ENCODE peak calls at places on chromosomes 7 and 10, in nine cellular contexts. One of them, this sample, is unnamed.

GRCh38 chr7:42170724-42171123 is 66.3 kb downstream of the GLI3 start:
- DNase-seq in heart right ventricle: no peak
- DNase-seq in lower leg skin: no peak
- DNase-seq in right lobe of liver: no peak
- DNase-seq in colonic mucosa: no peak
- DNase-seq in ovary: no peak
- DNase-seq in CD4-positive, CD25-positive, alpha-beta regulatory T cell: no peak
- DNase-seq in MM.1S: no peak
- DNase-seq in Jurkat, Clone E6-1: no peak
- DNase-seq in this sample: no peak

GRCh38 chr7:41711283-41712064 is 8.6 kb upstream of the INHBA start:
- DNase-seq in ovary: no peak
- DNase-seq in lower leg skin: no peak
- DNase-seq in MM.1S: peak
- DNase-seq in heart right ventricle: no peak
- DNase-seq in right lobe of liver: no peak
- DNase-seq in CD4-positive, CD25-positive, alpha-beta regulatory T cell: no peak
- DNase-seq in colonic mucosa: peak
- DNase-seq in Jurkat, Clone E6-1: peak
- DNase-seq in this sample: peak

GRCh38 chr10:29689001-29689400 is 54.2 kb upstream of the SVIL start:
- DNase-seq in CD4-positive, CD25-positive, alpha-beta regulatory T cell: no peak
- DNase-seq in ovary: no peak
- DNase-seq in Jurkat, Clone E6-1: no peak
- DNase-seq in right lobe of liver: no peak
- DNase-seq in lower leg skin: no peak
- DNase-seq in colonic mucosa: no peak
- DNase-seq in heart right ventricle: no peak
- DNase-seq in MM.1S: no peak
- DNase-seq in this sample: no peak

GRCh38 chr10:15658099-15658702 is 61.5 kb downstream of the ITGA8 start:
- DNase-seq in colonic mucosa: no peak
- DNase-seq in heart right ventricle: no peak
- DNase-seq in right lobe of liver: no peak
- DNase-seq in Jurkat, Clone E6-1: no peak
- DNase-seq in MM.1S: no peak
- DNase-seq in ovary: no peak
- DNase-seq in lower leg skin: no peak
- DNase-seq in CD4-positive, CD25-positive, alpha-beta regulatory T cell: no peak
- DNase-seq in this sample: no peak

GRCh38 chr7:96989241-96989858 is 16.0 kb upstream of the DLX6 start:
- DNase-seq in CD4-positive, CD25-positive, alpha-beta regulatory T cell: no peak
- DNase-seq in ovary: no peak
- DNase-seq in colonic mucosa: no peak
- DNase-seq in MM.1S: no peak
- DNase-seq in Jurkat, Clone E6-1: no peak
- DNase-seq in lower leg skin: no peak
- DNase-seq in right lobe of liver: no peak
- DNase-seq in heart right ventricle: no peak
- DNase-seq in this sample: no peak

GRCh38 chr7:39741942-39742623 is 118.7 kb downstream of the RALA start:
- DNase-seq in ovary: no peak
- DNase-seq in lower leg skin: peak
- DNase-seq in Jurkat, Clone E6-1: peak
- DNase-seq in MM.1S: peak
- DNase-seq in CD4-positive, CD25-positive, alpha-beta regulatory T cell: peak
- DNase-seq in right lobe of liver: no peak
- DNase-seq in heart right ventricle: no peak
- DNase-seq in colonic mucosa: peak
- DNase-seq in this sample: peak

GRCh38 chr7:114243019-114243507 is 171.6 kb upstream of the FOXP2 start:
- DNase-seq in lower leg skin: no peak
- DNase-seq in right lobe of liver: no peak
- DNase-seq in heart right ventricle: no peak
- DNase-seq in Jurkat, Clone E6-1: no peak
- DNase-seq in colonic mucosa: no peak
- DNase-seq in ovary: no peak
- DNase-seq in MM.1S: no peak
- DNase-seq in CD4-positive, CD25-positive, alpha-beta regulatory T cell: no peak
- DNase-seq in this sample: no peak

GRCh38 chr10:102869290-102870198 is at the start of gene AS3MT:
- DNase-seq in ovary: peak
- DNase-seq in MM.1S: no peak
- DNase-seq in right lobe of liver: peak
- DNase-seq in Jurkat, Clone E6-1: no peak
- DNase-seq in colonic mucosa: peak
- DNase-seq in heart right ventricle: peak
- DNase-seq in lower leg skin: no peak
- DNase-seq in CD4-positive, CD25-positive, alpha-beta regulatory T cell: no peak
- DNase-seq in this sample: no peak

GRCh38 chr7:31145339-31145738 is 93.2 kb downstream of the ADCYAP1R1 start:
- DNase-seq in Jurkat, Clone E6-1: no peak
- DNase-seq in colonic mucosa: no peak
- DNase-seq in right lobe of liver: no peak
- DNase-seq in ovary: no peak
- DNase-seq in lower leg skin: no peak
- DNase-seq in MM.1S: no peak
- DNase-seq in CD4-positive, CD25-positive, alpha-beta regulatory T cell: no peak
- DNase-seq in heart right ventricle: no peak
- DNase-seq in this sample: peak

GRCh38 chr7:130275826-130276291 is 9.2 kb downstream of the CPA2 start:
- DNase-seq in CD4-positive, CD25-positive, alpha-beta regulatory T cell: no peak
- DNase-seq in right lobe of liver: no peak
- DNase-seq in ovary: no peak
- DNase-seq in lower leg skin: no peak
- DNase-seq in colonic mucosa: no peak
- DNase-seq in MM.1S: no peak
- DNase-seq in Jurkat, Clone E6-1: no peak
- DNase-seq in heart right ventricle: no peak
- DNase-seq in this sample: no peak

GRCh38 chr10:33553951-33554571 is 219.6 kb upstream of the NRP1 start:
- DNase-seq in colonic mucosa: no peak
- DNase-seq in heart right ventricle: no peak
- DNase-seq in CD4-positive, CD25-positive, alpha-beta regulatory T cell: no peak
- DNase-seq in Jurkat, Clone E6-1: no peak
- DNase-seq in ovary: no peak
- DNase-seq in lower leg skin: no peak
- DNase-seq in right lobe of liver: no peak
- DNase-seq in MM.1S: no peak
- DNase-seq in this sample: no peak

GRCh38 chr7:87506243-87507180 is 31.0 kb upstream of the ABCB4 start:
- DNase-seq in lower leg skin: no peak
- DNase-seq in ovary: no peak
- DNase-seq in heart right ventricle: no peak
- DNase-seq in MM.1S: peak
- DNase-seq in Jurkat, Clone E6-1: no peak
- DNase-seq in colonic mucosa: no peak
- DNase-seq in right lobe of liver: no peak
- DNase-seq in CD4-positive, CD25-positive, alpha-beta regulatory T cell: no peak
- DNase-seq in this sample: peak

GRCh38 chr7:54792383-54792782 is 33.4 kb upstream of the SEC61G start:
- DNase-seq in colonic mucosa: no peak
- DNase-seq in lower leg skin: no peak
- DNase-seq in ovary: no peak
- DNase-seq in MM.1S: no peak
- DNase-seq in heart right ventricle: no peak
- DNase-seq in right lobe of liver: no peak
- DNase-seq in CD4-positive, CD25-positive, alpha-beta regulatory T cell: no peak
- DNase-seq in Jurkat, Clone E6-1: no peak
- DNase-seq in this sample: no peak

GRCh38 chr10:32179836-32180235 is 123.6 kb upstream of the KIF5B start:
- DNase-seq in right lobe of liver: no peak
- DNase-seq in heart right ventricle: no peak
- DNase-seq in colonic mucosa: no peak
- DNase-seq in CD4-positive, CD25-positive, alpha-beta regulatory T cell: no peak
- DNase-seq in ovary: no peak
- DNase-seq in Jurkat, Clone E6-1: no peak
- DNase-seq in lower leg skin: peak
- DNase-seq in MM.1S: no peak
- DNase-seq in this sample: no peak

GRCh38 chr7:101595246-101595645 is 33.9 kb downstream of the MYL10 start:
- DNase-seq in right lobe of liver: no peak
- DNase-seq in lower leg skin: peak
- DNase-seq in heart right ventricle: no peak
- DNase-seq in MM.1S: no peak
- DNase-seq in ovary: no peak
- DNase-seq in CD4-positive, CD25-positive, alpha-beta regulatory T cell: no peak
- DNase-seq in Jurkat, Clone E6-1: no peak
- DNase-seq in colonic mucosa: no peak
- DNase-seq in this sample: peak

GRCh38 chr7:84370114-84370513 is 175.5 kb upstream of the SEMA3A start:
- DNase-seq in ovary: no peak
- DNase-seq in right lobe of liver: no peak
- DNase-seq in heart right ventricle: no peak
- DNase-seq in CD4-positive, CD25-positive, alpha-beta regulatory T cell: no peak
- DNase-seq in Jurkat, Clone E6-1: no peak
- DNase-seq in MM.1S: no peak
- DNase-seq in lower leg skin: no peak
- DNase-seq in colonic mucosa: no peak
- DNase-seq in this sample: no peak

GRCh38 chr7:2553831-2554581 is 1.3 kb downstream of the BRAT1 start:
- DNase-seq in CD4-positive, CD25-positive, alpha-beta regulatory T cell: no peak
- DNase-seq in ovary: no peak
- DNase-seq in colonic mucosa: no peak
- DNase-seq in lower leg skin: no peak
- DNase-seq in MM.1S: no peak
- DNase-seq in Jurkat, Clone E6-1: no peak
- DNase-seq in heart right ventricle: no peak
- DNase-seq in right lobe of liver: peak
- DNase-seq in this sample: no peak

GRCh38 chr7:6252748-6253147 is 19.7 kb downstream of the CYTH3 start:
- DNase-seq in colonic mucosa: no peak
- DNase-seq in Jurkat, Clone E6-1: no peak
- DNase-seq in CD4-positive, CD25-positive, alpha-beta regulatory T cell: no peak
- DNase-seq in MM.1S: no peak
- DNase-seq in right lobe of liver: no peak
- DNase-seq in heart right ventricle: no peak
- DNase-seq in ovary: no peak
- DNase-seq in lower leg skin: no peak
- DNase-seq in this sample: no peak

GRCh38 chr7:6254891-6255290 is 17.5 kb downstream of the CYTH3 start:
- DNase-seq in lower leg skin: no peak
- DNase-seq in Jurkat, Clone E6-1: no peak
- DNase-seq in CD4-positive, CD25-positive, alpha-beta regulatory T cell: no peak
- DNase-seq in right lobe of liver: no peak
- DNase-seq in ovary: no peak
- DNase-seq in colonic mucosa: no peak
- DNase-seq in heart right ventricle: no peak
- DNase-seq in MM.1S: no peak
- DNase-seq in this sample: no peak

GRCh38 chr7:6251653-6252052 is 20.8 kb downstream of the CYTH3 start:
- DNase-seq in lower leg skin: no peak
- DNase-seq in CD4-positive, CD25-positive, alpha-beta regulatory T cell: no peak
- DNase-seq in right lobe of liver: no peak
- DNase-seq in heart right ventricle: no peak
- DNase-seq in Jurkat, Clone E6-1: no peak
- DNase-seq in ovary: no peak
- DNase-seq in colonic mucosa: no peak
- DNase-seq in MM.1S: no peak
- DNase-seq in this sample: no peak

GRCh38 chr7:6250364-6250833 is 22.0 kb downstream of the CYTH3 start:
- DNase-seq in heart right ventricle: no peak
- DNase-seq in CD4-positive, CD25-positive, alpha-beta regulatory T cell: no peak
- DNase-seq in lower leg skin: no peak
- DNase-seq in MM.1S: no peak
- DNase-seq in Jurkat, Clone E6-1: no peak
- DNase-seq in right lobe of liver: no peak
- DNase-seq in ovary: no peak
- DNase-seq in colonic mucosa: no peak
- DNase-seq in this sample: no peak

GRCh38 chr7:6252310-6252709 is 20.1 kb downstream of the CYTH3 start:
- DNase-seq in colonic mucosa: no peak
- DNase-seq in right lobe of liver: no peak
- DNase-seq in Jurkat, Clone E6-1: no peak
- DNase-seq in heart right ventricle: no peak
- DNase-seq in MM.1S: no peak
- DNase-seq in lower leg skin: no peak
- DNase-seq in CD4-positive, CD25-positive, alpha-beta regulatory T cell: no peak
- DNase-seq in ovary: no peak
- DNase-seq in this sample: no peak
- H3K4me3 ChIP-seq in colonic mucosa: no peak
- H3K4me3 ChIP-seq in right lobe of liver: no peak
- H3K4me3 ChIP-seq in Jurkat, Clone E6-1: no peak
- H3K4me3 ChIP-seq in heart right ventricle: no peak
- H3K4me3 ChIP-seq in MM.1S: no peak
- H3K4me3 ChIP-seq in lower leg skin: no peak
- H3K4me3 ChIP-seq in CD4-positive, CD25-positive, alpha-beta regulatory T cell: no peak
- H3K4me3 ChIP-seq in ovary: no peak
- H3K4me3 ChIP-seq in this sample: no peak

GRCh38 chr7:128271471-128272454 is 30.7 kb downstream of the LEP start:
- DNase-seq in colonic mucosa: no peak
- DNase-seq in MM.1S: no peak
- DNase-seq in right lobe of liver: no peak
- DNase-seq in ovary: peak
- DNase-seq in Jurkat, Clone E6-1: no peak
- DNase-seq in heart right ventricle: no peak
- DNase-seq in CD4-positive, CD25-positive, alpha-beta regulatory T cell: no peak
- DNase-seq in lower leg skin: peak
- DNase-seq in this sample: no peak
- H3K4me3 ChIP-seq in colonic mucosa: no peak
- H3K4me3 ChIP-seq in MM.1S: no peak
- H3K4me3 ChIP-seq in right lobe of liver: peak
- H3K4me3 ChIP-seq in ovary: peak
- H3K4me3 ChIP-seq in Jurkat, Clone E6-1: no peak
- H3K4me3 ChIP-seq in heart right ventricle: no peak
- H3K4me3 ChIP-seq in CD4-positive, CD25-positive, alpha-beta regulatory T cell: no peak
- H3K4me3 ChIP-seq in lower leg skin: no peak
- H3K4me3 ChIP-seq in this sample: no peak

GRCh38 chr10:77504196-77504869 is 133.3 kb downstream of the KCNMA1 start:
- DNase-seq in MM.1S: no peak
- DNase-seq in CD4-positive, CD25-positive, alpha-beta regulatory T cell: no peak
- DNase-seq in colonic mucosa: no peak
- DNase-seq in right lobe of liver: no peak
- DNase-seq in Jurkat, Clone E6-1: no peak
- DNase-seq in heart right ventricle: no peak
- DNase-seq in lower leg skin: no peak
- DNase-seq in ovary: no peak
- DNase-seq in this sample: no peak
- H3K4me3 ChIP-seq in MM.1S: no peak
- H3K4me3 ChIP-seq in CD4-positive, CD25-positive, alpha-beta regulatory T cell: no peak
- H3K4me3 ChIP-seq in colonic mucosa: no peak
- H3K4me3 ChIP-seq in right lobe of liver: no peak
- H3K4me3 ChIP-seq in Jurkat, Clone E6-1: no peak
- H3K4me3 ChIP-seq in heart right ventricle: no peak
- H3K4me3 ChIP-seq in lower leg skin: no peak
- H3K4me3 ChIP-seq in ovary: no peak
- H3K4me3 ChIP-seq in this sample: no peak

DNA sequence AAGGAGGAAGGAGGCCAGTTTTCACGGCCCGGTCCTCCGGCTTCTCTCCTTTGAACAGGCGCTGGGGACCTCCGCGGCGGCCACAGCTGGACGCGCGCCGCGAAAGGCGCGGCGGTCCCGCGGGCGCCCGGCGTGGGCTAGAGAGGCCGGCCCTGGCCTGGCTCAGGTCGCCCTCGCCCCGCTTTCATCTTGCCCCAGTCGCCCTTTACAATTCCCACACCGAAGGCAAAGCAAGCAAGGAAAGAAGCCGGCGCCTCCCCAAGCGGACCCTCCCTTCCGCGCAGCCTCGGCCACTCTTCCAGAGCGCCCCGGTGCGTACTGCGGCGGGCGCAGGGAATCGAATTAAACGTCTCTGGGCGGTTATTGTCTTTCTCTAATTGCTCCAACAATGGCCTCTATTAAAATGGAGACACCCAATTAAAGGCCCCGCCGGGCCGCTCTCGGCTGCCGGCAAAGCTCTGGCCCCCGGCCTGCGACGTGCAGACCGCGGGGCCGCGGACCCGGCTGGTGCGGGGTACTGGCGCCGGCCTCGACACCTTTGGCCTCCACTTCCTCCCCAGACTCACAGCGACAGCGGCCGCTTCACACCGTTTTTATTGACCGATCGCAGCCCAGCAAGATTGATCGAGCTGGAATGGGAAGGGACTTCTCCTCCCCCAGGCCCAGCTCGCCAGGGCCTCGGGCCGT is 4.5 kb upstream of the GATA3 start:
- DNase-seq in CD4-positive, CD25-positive, alpha-beta regulatory T cell: peak
- DNase-seq in heart right ventricle: no peak
- DNase-seq in Jurkat, Clone E6-1: no peak
- DNase-seq in lower leg skin: peak
- DNase-seq in right lobe of liver: no peak
- DNase-seq in ovary: no peak
- DNase-seq in colonic mucosa: no peak
- DNase-seq in MM.1S: no peak
- DNase-seq in this sample: no peak
- H3K4me3 ChIP-seq in CD4-positive, CD25-positive, alpha-beta regulatory T cell: no peak
- H3K4me3 ChIP-seq in heart right ventricle: peak
- H3K4me3 ChIP-seq in Jurkat, Clone E6-1: peak
- H3K4me3 ChIP-seq in lower leg skin: peak
- H3K4me3 ChIP-seq in right lobe of liver: peak
- H3K4me3 ChIP-seq in ovary: peak
- H3K4me3 ChIP-seq in colonic mucosa: peak
- H3K4me3 ChIP-seq in MM.1S: no peak
- H3K4me3 ChIP-seq in this sample: no peak